ENCODE peak calls at places on chromosomes 6 and 20, in six cellular contexts. C is colonic mucosa, M is hepatocyte, B is epithelial cell of proximal tubule, Q is fibroblast of mammary gland, F is kidney epithelial cell. U is an unnamed sample.

GRCh38 chr20:23446505-23446904 is 6.2 kb downstream of the CST11 start:
- DNase-seq in C (peak), M (peak), B (peak), Q (peak), F (peak), U (no peak)

GRCh38 chr6:112773217-112773616 is 426.1 kb downstream of the RFPL4B start:
- DNase-seq in C (no peak), M (no peak), B (no peak), Q (peak), F (no peak), U (peak)

GRCh38 chr20:32017711-32018251 is 7.5 kb downstream of the CCM2L start:
- DNase-seq in C (peak), M (peak), B (no peak), Q (no peak), F (no peak), U (no peak)

GRCh38 chr20:40634891-40635290 is 54.1 kb downstream of the MAFB start:
- DNase-seq in C (no peak), M (no peak), B (no peak), Q (no peak), F (no peak), U (no peak)

GRCh38 chr6:6771224-6771915 is 182.8 kb downstream of the LY86 start:
- DNase-seq in C (no peak), M (no peak), B (no peak), Q (no peak), F (no peak), U (no peak)

GRCh38 chr20:3842332-3842930 is 4.2 kb upstream of the MAVS start:
- DNase-seq in C (no peak), M (no peak), B (no peak), Q (no peak), F (no peak), U (no peak)

GRCh38 chr6:16238658-16239089 is 287 bp downstream of the GMPR start:
- DNase-seq in C (no peak), M (no peak), B (no peak), Q (no peak), F (no peak), U (no peak)

GRCh38 chr6:34671801-34672656 is 24.5 kb downstream of the ILRUN start:
- DNase-seq in C (peak), M (no peak), B (no peak), Q (peak), F (no peak), U (no peak)

GRCh38 chr20:17557675-17558006 is 12.2 kb upstream of the DSTN start:
- DNase-seq in C (peak), M (peak), B (no peak), Q (peak), F (no peak), U (no peak)

GRCh38 chr20:58366016-58366415 is 23.0 kb upstream of the VAPB start:
- DNase-seq in C (no peak), M (no peak), B (no peak), Q (no peak), F (no peak), U (no peak)

GRCh38 chr6:89640804-89641203 is 2.3 kb upstream of the LYRM2 start:
- DNase-seq in C (no peak), M (no peak), B (no peak), Q (peak), F (peak), U (peak)

GRCh38 chr6:37061157-37061804 is 55.8 kb downstream of the FGD2 start:
- DNase-seq in C (no peak), M (no peak), B (no peak), Q (no peak), F (no peak), U (no peak)

GRCh38 chr6:24910331-24910849 is 25.4 kb downstream of the RIPOR2 start:
- DNase-seq in C (no peak), M (no peak), B (no peak), Q (no peak), F (no peak), U (no peak)

GRCh38 chr20:32896521-32897280 is 38.0 kb downstream of the EFCAB8 start:
- DNase-seq in C (no peak), M (no peak), B (no peak), Q (no peak), F (no peak), U (no peak)

GRCh38 chr6:42038811-42039408 is 11.4 kb upstream of the TAF8 start:
- DNase-seq in C (no peak), M (no peak), B (no peak), Q (no peak), F (no peak), U (no peak)

GRCh38 chr6:163398104-163398503 is 16.4 kb upstream of the QKI start:
- DNase-seq in C (no peak), M (no peak), B (no peak), Q (peak), F (no peak), U (no peak)

GRCh38 chr20:30485331-30486102 is 771.9 kb upstream of the DEFB115 start:
- DNase-seq in C (no peak), M (no peak), B (no peak), Q (no peak), F (no peak), U (no peak)

GRCh38 chr6:142280265-142280664 is 21.5 kb upstream of the ADGRG6 start:
- DNase-seq in C (no peak), M (no peak), B (no peak), Q (no peak), F (no peak), U (no peak)

GRCh38 chr6:33851959-33852358 is 48.2 kb upstream of the MLN start:
- DNase-seq in C (peak), M (peak), B (no peak), Q (peak), F (no peak), U (no peak)

GRCh38 chr6:30107756-30108155 is 5.1 kb downstream of the TRIM31 start:
- DNase-seq in C (no peak), M (no peak), B (no peak), Q (no peak), F (no peak), U (no peak)

GRCh38 chr20:48789781-48790544 is 37.8 kb downstream of the PREX1 start:
- DNase-seq in C (no peak), M (no peak), B (no peak), Q (no peak), F (no peak), U (no peak)

GRCh38 chr6:47206626-47207025 is 103.1 kb downstream of the TNFRSF21 start:
- DNase-seq in C (no peak), M (no peak), B (peak), Q (peak), F (no peak), U (no peak)

GRCh38 chr20:62652051-62652893 is 10.0 kb downstream of the SLCO4A1 start:
- DNase-seq in C (peak), M (peak), B (peak), Q (peak), F (peak), U (peak)
- TF ChIP-seq CTCF in C (no peak), M (no peak), B (no peak), Q (no peak), F (no peak), U (no peak)

DNA sequence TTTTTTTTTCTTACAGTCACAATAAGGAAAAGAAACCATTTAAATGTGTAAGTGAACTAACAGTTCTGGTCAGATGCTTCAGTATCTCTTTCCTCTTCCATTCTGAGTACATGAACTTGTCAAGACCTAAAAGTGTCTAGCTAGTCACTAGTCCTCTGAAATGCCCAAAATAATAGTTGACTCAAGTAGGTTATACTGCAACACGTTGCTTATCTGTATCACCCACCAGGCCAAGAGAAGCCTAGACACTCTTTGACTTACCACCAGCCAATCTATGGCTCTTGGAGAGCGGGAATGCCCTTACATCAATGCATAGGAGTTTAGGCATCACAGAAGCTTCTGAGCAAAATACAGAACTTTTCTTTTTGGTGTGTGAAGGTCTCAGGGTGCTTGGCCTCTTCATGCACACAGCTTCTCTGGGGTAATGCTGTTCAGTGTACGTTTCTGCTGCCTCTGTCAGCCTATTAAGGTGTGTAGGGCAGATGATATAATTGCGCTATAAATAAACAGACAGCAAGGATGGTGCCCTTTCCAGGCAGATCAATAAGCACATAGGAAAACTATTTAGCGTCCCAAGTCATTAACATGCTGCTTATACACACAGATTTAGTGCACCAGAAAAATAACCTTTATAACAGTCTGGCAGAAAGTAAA is 7.8 kb upstream of the GFOD1 start:
- DNase-seq in C (no peak), M (no peak), B (no peak), Q (no peak), F (no peak), U (no peak)
- H3K4me3 ChIP-seq in C (no peak), M (no peak), B (no peak), Q (no peak), F (no peak), U (no peak)

DNA sequence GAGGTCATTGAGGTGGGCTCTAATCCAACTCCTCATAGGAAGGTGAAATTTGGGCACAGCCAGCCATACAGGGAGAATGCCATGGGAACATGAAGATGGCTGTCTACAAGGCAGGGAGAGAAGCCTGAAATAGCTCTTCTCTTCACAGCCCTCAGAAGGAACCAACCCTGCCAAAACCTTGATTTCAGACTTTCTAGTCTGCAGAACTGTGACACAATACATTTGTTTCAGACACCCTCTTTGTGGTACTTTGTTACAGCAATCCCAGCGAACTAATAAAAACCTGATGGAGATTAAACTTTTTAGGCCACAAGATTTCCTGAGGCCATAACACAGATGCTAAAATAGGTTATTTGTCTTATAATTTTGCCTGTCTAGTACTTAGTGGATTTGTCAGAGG is 43.0 kb upstream of the HECA start:
- DNase-seq in C (no peak), M (no peak), B (no peak), Q (no peak), F (no peak), U (no peak)
- TF ChIP-seq CTCF in C (no peak), M (no peak), B (no peak), Q (no peak), F (no peak), U (no peak)

GRCh38 chr6:119312875-119313338 is 36.7 kb downstream of the MAN1A1 start:
- DNase-seq in C (peak), M (peak), B (no peak), Q (no peak), F (no peak), U (no peak)

GRCh38 chr6:119312441-119312840 is 37.1 kb downstream of the MAN1A1 start:
- DNase-seq in C (no peak), M (no peak), B (no peak), Q (no peak), F (no peak), U (no peak)

GRCh38 chr6:119311514-119312142 is 37.9 kb downstream of the MAN1A1 start:
- DNase-seq in C (no peak), M (no peak), B (no peak), Q (no peak), F (no peak), U (no peak)

GRCh38 chr6:119314894-119315272 is 34.7 kb downstream of the MAN1A1 start:
- DNase-seq in C (no peak), M (no peak), B (no peak), Q (no peak), F (no peak), U (no peak)

GRCh38 chr6:119313937-119314893 is 35.3 kb downstream of the MAN1A1 start:
- DNase-seq in C (no peak), M (no peak), B (no peak), Q (no peak), F (no peak), U (no peak)
- H3K4me3 ChIP-seq in C (no peak), M (no peak), B (no peak), Q (no peak), F (no peak), U (no peak)

GRCh38 chr6:101703311-101703710 is 309.8 kb downstream of the GRIK2 start:
- DNase-seq in C (no peak), M (no peak), B (no peak), Q (no peak), F (no peak), U (no peak)

GRCh38 chr6:101706576-101706975 is 313.1 kb downstream of the GRIK2 start:
- DNase-seq in C (no peak), M (no peak), B (no peak), Q (no peak), F (no peak), U (no peak)

GRCh38 chr6:101705866-101706265 is 312.4 kb downstream of the GRIK2 start:
- DNase-seq in C (no peak), M (no peak), B (no peak), Q (peak), F (no peak), U (no peak)

DNA sequence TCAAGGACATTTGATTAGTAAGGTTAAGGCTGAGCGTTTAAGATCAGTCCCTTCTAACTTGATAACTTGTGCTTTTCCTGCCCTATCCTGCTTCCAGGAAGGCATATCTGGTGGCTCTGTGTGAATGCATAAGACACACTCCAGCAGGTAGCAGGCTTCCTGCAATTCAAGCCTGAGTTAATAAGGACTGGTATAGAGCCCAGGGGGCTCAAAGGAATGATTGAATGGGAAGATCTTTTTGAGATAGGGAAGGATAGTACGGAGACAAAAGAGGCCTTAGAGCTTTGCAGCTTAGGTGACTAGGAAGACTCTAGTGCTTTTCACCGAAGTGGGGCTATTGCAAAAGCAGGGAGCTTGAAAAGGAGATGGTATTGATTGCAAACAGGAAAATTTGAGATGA is 307.1 kb downstream of the GRIK2 start:
- DNase-seq in C (no peak), M (no peak), B (no peak), Q (no peak), F (no peak), U (no peak)
- TF ChIP-seq CTCF in C (no peak), M (no peak), B (no peak), Q (no peak), F (no peak), U (no peak)

GRCh38 chr6:3749390-3749978 is 2.0 kb downstream of the PXDC1 start:
- DNase-seq in C (peak), M (peak), B (no peak), Q (no peak), F (no peak), U (no peak)

GRCh38 chr6:3750324-3751018 is 1.0 kb downstream of the PXDC1 start:
- DNase-seq in C (peak), M (peak), B (no peak), Q (peak), F (no peak), U (no peak)

GRCh38 chr6:3751019-3751729 is at the start of gene PXDC1:
- DNase-seq in C (no peak), M (peak), B (no peak), Q (no peak), F (no peak), U (no peak)

GRCh38 chr6:3748726-3749389 is 2.7 kb downstream of the PXDC1 start:
- DNase-seq in C (no peak), M (no peak), B (no peak), Q (no peak), F (no peak), U (no peak)

GRCh38 chr6:3749991-3750323 is 1.6 kb downstream of the PXDC1 start:
- DNase-seq in C (peak), M (peak), B (no peak), Q (peak), F (no peak), U (peak)
- H3K4me3 ChIP-seq in C (peak), M (peak), B (peak), Q (peak), F (peak), U (peak)

DNA sequence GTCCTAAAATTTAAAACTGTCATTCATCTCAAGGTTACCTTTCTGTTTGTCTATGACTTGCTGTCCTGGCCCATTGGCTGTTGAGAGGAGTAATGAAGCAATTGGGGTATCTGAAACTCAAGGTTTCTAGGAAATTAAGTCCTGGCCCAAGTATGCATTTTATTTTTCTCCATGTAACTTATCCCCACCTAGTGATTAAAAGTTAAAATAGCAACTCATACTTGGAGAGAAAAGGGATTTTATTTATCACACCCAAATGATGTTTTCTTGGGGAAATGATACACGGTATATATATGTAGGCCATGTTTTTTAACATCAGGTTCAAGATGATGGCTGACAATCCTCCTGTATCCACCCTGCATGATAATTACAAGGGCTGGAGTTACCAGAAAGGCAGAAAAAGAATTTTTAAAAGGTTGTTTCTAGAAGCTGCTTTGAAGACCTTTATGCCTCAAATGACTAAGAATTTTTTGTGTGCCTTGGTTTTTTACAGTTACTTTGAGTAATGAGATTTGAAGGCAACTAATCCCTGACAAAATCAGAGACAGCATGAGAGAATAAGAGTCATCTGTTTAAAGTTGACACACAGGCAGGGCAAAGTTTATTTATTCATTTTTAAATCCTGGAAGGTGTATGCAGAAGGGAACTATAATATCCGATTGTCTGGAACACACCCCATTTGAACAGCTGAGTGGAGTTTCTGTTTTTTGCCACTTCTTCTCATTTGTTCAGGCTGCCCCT is 28.9 kb upstream of the C6orf58 start:
- DNase-seq in C (no peak), M (no peak), B (no peak), Q (peak), F (no peak), U (no peak)
- TF ChIP-seq CTCF in C (no peak), M (peak), B (peak), Q (peak), F (peak), U (peak)